ENCODE peak calls at places on chromosome 2, in four cellular contexts. One of them, this sample, is unnamed.
A peak's percentile ranks its signal among the peaks of the same experiment; 100 is the strongest.

GRCh38 chr2:205721057-205721767 is 38.9 kb downstream of the NRP2 start:
- DNase-seq in CD8-positive, alpha-beta T cell: no peak
- DNase-seq in cardiac fibroblast: no peak
- DNase-seq in A549: no peak
- DNase-seq in this sample: no peak

GRCh38 chr2:237072067-237072931 is 13.4 kb upstream of the COPS8 start:
- DNase-seq in CD8-positive, alpha-beta T cell: peak; percentile 64
- DNase-seq in cardiac fibroblast: peak; percentile 83
- DNase-seq in A549: peak; percentile 33
- DNase-seq in this sample: no peak

GRCh38 chr2:194203898-194204297 is 1453.1 kb upstream of the SLC39A10 start:
- DNase-seq in CD8-positive, alpha-beta T cell: no peak
- DNase-seq in cardiac fibroblast: peak; percentile 55
- DNase-seq in A549: no peak
- DNase-seq in this sample: no peak

GRCh38 chr2:86769838-86770237 is 20.9 kb downstream of the CD8A start:
- DNase-seq in CD8-positive, alpha-beta T cell: no peak
- DNase-seq in cardiac fibroblast: no peak
- DNase-seq in A549: no peak
- DNase-seq in this sample: no peak

GRCh38 chr2:98903767-98904485 is 32.1 kb downstream of the CRACDL start:
- DNase-seq in CD8-positive, alpha-beta T cell: no peak
- DNase-seq in cardiac fibroblast: no peak
- DNase-seq in A549: no peak
- DNase-seq in this sample: no peak

GRCh38 chr2:238207006-238207405 is 3.5 kb upstream of the ILKAP start:
- DNase-seq in CD8-positive, alpha-beta T cell: no peak
- DNase-seq in cardiac fibroblast: no peak
- DNase-seq in A549: no peak
- DNase-seq in this sample: no peak

GRCh38 chr2:149223472-149224062 is 106.8 kb upstream of the LYPD6 start:
- DNase-seq in CD8-positive, alpha-beta T cell: no peak
- DNase-seq in cardiac fibroblast: no peak
- DNase-seq in A549: no peak
- DNase-seq in this sample: no peak

GRCh38 chr2:9124231-9124651 is 82.4 kb upstream of the ASAP2 start:
- DNase-seq in CD8-positive, alpha-beta T cell: no peak
- DNase-seq in cardiac fibroblast: no peak
- DNase-seq in A549: no peak
- DNase-seq in this sample: no peak

GRCh38 chr2:217892560-217892959 is 110.2 kb downstream of the TNS1 start:
- DNase-seq in CD8-positive, alpha-beta T cell: no peak
- DNase-seq in cardiac fibroblast: no peak
- DNase-seq in A549: no peak
- DNase-seq in this sample: no peak

GRCh38 chr2:6863792-6864191 is 1.9 kb downstream of the CMPK2 start:
- DNase-seq in CD8-positive, alpha-beta T cell: no peak
- DNase-seq in cardiac fibroblast: no peak
- DNase-seq in A549: no peak
- DNase-seq in this sample: no peak

GRCh38 chr2:18825856-18826255 is 236.5 kb upstream of the NT5C1B start:
- DNase-seq in CD8-positive, alpha-beta T cell: no peak
- DNase-seq in cardiac fibroblast: no peak
- DNase-seq in A549: no peak
- DNase-seq in this sample: no peak

GRCh38 chr2:75453696-75454095 is 107.0 kb downstream of the EVA1A start:
- DNase-seq in CD8-positive, alpha-beta T cell: no peak
- DNase-seq in cardiac fibroblast: no peak
- DNase-seq in A549: no peak
- DNase-seq in this sample: no peak

GRCh38 chr2:84970956-84971798 is at the start of gene KCMF1:
- DNase-seq in CD8-positive, alpha-beta T cell: peak; percentile 67
- DNase-seq in cardiac fibroblast: peak; percentile 55
- DNase-seq in A549: no peak
- DNase-seq in this sample: peak; percentile 86

GRCh38 chr2:70340921-70341765 is 39.3 kb upstream of the FAM136A start:
- DNase-seq in CD8-positive, alpha-beta T cell: peak; percentile 7
- DNase-seq in cardiac fibroblast: peak; percentile 58
- DNase-seq in A549: peak; percentile 91
- DNase-seq in this sample: no peak

GRCh38 chr2:69013837-69014796 is 1.1 kb downstream of the ANTXR1 start:
- DNase-seq in CD8-positive, alpha-beta T cell: no peak
- DNase-seq in cardiac fibroblast: peak; percentile 52
- DNase-seq in A549: no peak
- DNase-seq in this sample: no peak

GRCh38 chr2:180336550-180336949 is 329.5 kb upstream of the CWC22 start:
- DNase-seq in CD8-positive, alpha-beta T cell: no peak
- DNase-seq in cardiac fibroblast: no peak
- DNase-seq in A549: no peak
- DNase-seq in this sample: no peak

GRCh38 chr2:200353125-200353524 is 46.6 kb downstream of the SPATS2L start:
- DNase-seq in CD8-positive, alpha-beta T cell: no peak
- DNase-seq in cardiac fibroblast: peak; percentile 28
- DNase-seq in A549: no peak
- DNase-seq in this sample: no peak

GRCh38 chr2:46413631-46414030 is 65.7 kb upstream of the TMEM247 start:
- DNase-seq in CD8-positive, alpha-beta T cell: no peak
- DNase-seq in cardiac fibroblast: no peak
- DNase-seq in A549: no peak
- DNase-seq in this sample: no peak

GRCh38 chr2:238587776-238588660 is 161.3 kb downstream of the ASB1 start:
- DNase-seq in CD8-positive, alpha-beta T cell: no peak
- DNase-seq in cardiac fibroblast: no peak
- DNase-seq in A549: no peak
- DNase-seq in this sample: no peak

GRCh38 chr2:197786010-197786877 is 1.1 kb upstream of the BOLL start:
- DNase-seq in CD8-positive, alpha-beta T cell: peak; percentile 24
- DNase-seq in cardiac fibroblast: no peak
- DNase-seq in A549: peak; percentile 35
- DNase-seq in this sample: peak; percentile 65

GRCh38 chr2:170819941-170820646 is 3.4 kb downstream of the GAD1 start:
- DNase-seq in CD8-positive, alpha-beta T cell: no peak
- DNase-seq in cardiac fibroblast: no peak
- DNase-seq in A549: no peak
- DNase-seq in this sample: no peak

GRCh38 chr2:20225294-20226151 is 593 bp upstream of the SDC1 start:
- DNase-seq in CD8-positive, alpha-beta T cell: no peak
- DNase-seq in cardiac fibroblast: peak; percentile 49
- DNase-seq in A549: peak; percentile 84
- DNase-seq in this sample: peak; percentile 86

GRCh38 chr2:167135691-167136090 is 247.4 kb downstream of the XIRP2 start:
- DNase-seq in CD8-positive, alpha-beta T cell: no peak
- DNase-seq in cardiac fibroblast: peak; percentile 59
- DNase-seq in A549: no peak
- DNase-seq in this sample: no peak

GRCh38 chr2:118970396-118971135 is 28.6 kb downstream of the MARCO start:
- DNase-seq in CD8-positive, alpha-beta T cell: no peak
- DNase-seq in cardiac fibroblast: no peak
- DNase-seq in A549: no peak
- DNase-seq in this sample: no peak

GRCh38 chr2:8239402-8240127 is 442.3 kb upstream of the ID2 start:
- DNase-seq in CD8-positive, alpha-beta T cell: no peak
- DNase-seq in cardiac fibroblast: no peak
- DNase-seq in A549: no peak
- DNase-seq in this sample: no peak

GRCh38 chr2:58702302-58702696 is 461.2 kb upstream of the FANCL start:
- DNase-seq in CD8-positive, alpha-beta T cell: no peak
- DNase-seq in cardiac fibroblast: no peak
- DNase-seq in A549: no peak
- DNase-seq in this sample: no peak

GRCh38 chr2:224378087-224379085 is 23.5 kb downstream of the FAM124B start:
- DNase-seq in CD8-positive, alpha-beta T cell: no peak
- DNase-seq in cardiac fibroblast: no peak
- DNase-seq in A549: no peak
- DNase-seq in this sample: no peak

GRCh38 chr2:46874236-46874929 is 41.2 kb downstream of the MCFD2 start:
- DNase-seq in CD8-positive, alpha-beta T cell: no peak
- DNase-seq in cardiac fibroblast: peak; percentile 83
- DNase-seq in A549: no peak
- DNase-seq in this sample: no peak

GRCh38 chr2:170822885-170823799 is 6.5 kb downstream of the GAD1 start:
- DNase-seq in CD8-positive, alpha-beta T cell: no peak
- DNase-seq in cardiac fibroblast: no peak
- DNase-seq in A549: no peak
- DNase-seq in this sample: no peak

GRCh38 chr2:3041841-3042600 is 335.6 kb downstream of the EIPR1 start:
- DNase-seq in CD8-positive, alpha-beta T cell: no peak
- DNase-seq in cardiac fibroblast: peak; percentile 36
- DNase-seq in A549: no peak
- DNase-seq in this sample: no peak

GRCh38 chr2:236105955-236106607 is 62.1 kb downstream of the GBX2 start:
- DNase-seq in CD8-positive, alpha-beta T cell: no peak
- DNase-seq in cardiac fibroblast: no peak
- DNase-seq in A549: no peak
- DNase-seq in this sample: no peak

GRCh38 chr2:101361519-101361918 is 25.8 kb downstream of the CREG2 start:
- DNase-seq in CD8-positive, alpha-beta T cell: no peak
- DNase-seq in cardiac fibroblast: no peak
- DNase-seq in A549: no peak
- DNase-seq in this sample: no peak

GRCh38 chr2:48445091-48445725 is 84.7 kb upstream of the STON1 start:
- DNase-seq in CD8-positive, alpha-beta T cell: no peak
- DNase-seq in cardiac fibroblast: no peak
- DNase-seq in A549: no peak
- DNase-seq in this sample: no peak

GRCh38 chr2:226906439-226906796 is 70.6 kb downstream of the RHBDD1 start:
- DNase-seq in CD8-positive, alpha-beta T cell: no peak
- DNase-seq in cardiac fibroblast: no peak
- DNase-seq in A549: no peak
- DNase-seq in this sample: no peak

GRCh38 chr2:195543902-195544894 is 112.8 kb upstream of the SLC39A10 start:
- DNase-seq in CD8-positive, alpha-beta T cell: no peak
- DNase-seq in cardiac fibroblast: peak; percentile 89
- DNase-seq in A549: peak; percentile 71
- DNase-seq in this sample: no peak

GRCh38 chr2:118670868-118671267 is 176.6 kb downstream of the EN1 start:
- DNase-seq in CD8-positive, alpha-beta T cell: no peak
- DNase-seq in cardiac fibroblast: peak; percentile 75
- DNase-seq in A549: no peak
- DNase-seq in this sample: no peak

GRCh38 chr2:42092084-42092996 is 44.5 kb downstream of the PKDCC start:
- DNase-seq in CD8-positive, alpha-beta T cell: no peak
- DNase-seq in cardiac fibroblast: peak; percentile 52
- DNase-seq in A549: no peak
- DNase-seq in this sample: no peak

GRCh38 chr2:223835701-223836532 is 1.5 kb downstream of the AP1S3 start:
- DNase-seq in CD8-positive, alpha-beta T cell: no peak
- DNase-seq in cardiac fibroblast: no peak
- DNase-seq in A549: no peak
- DNase-seq in this sample: peak; percentile 80

GRCh38 chr2:118554616-118555015 is 292.8 kb downstream of the EN1 start:
- DNase-seq in CD8-positive, alpha-beta T cell: no peak
- DNase-seq in cardiac fibroblast: peak; percentile 7
- DNase-seq in A549: no peak
- DNase-seq in this sample: no peak

GRCh38 chr2:241357531-241357930 is 1.4 kb downstream of the FARP2 start:
- DNase-seq in CD8-positive, alpha-beta T cell: no peak
- DNase-seq in cardiac fibroblast: no peak
- DNase-seq in A549: no peak
- DNase-seq in this sample: no peak
- H3K4me3 ChIP-seq in CD8-positive, alpha-beta T cell: no peak overlapping the region
- H3K4me3 ChIP-seq in cardiac fibroblast: peak overlapping the region; percentile 82
- H3K4me3 ChIP-seq in A549: peak overlapping the region; percentile 79
- H3K4me3 ChIP-seq in this sample: peak overlapping the region; percentile 94

DNA sequence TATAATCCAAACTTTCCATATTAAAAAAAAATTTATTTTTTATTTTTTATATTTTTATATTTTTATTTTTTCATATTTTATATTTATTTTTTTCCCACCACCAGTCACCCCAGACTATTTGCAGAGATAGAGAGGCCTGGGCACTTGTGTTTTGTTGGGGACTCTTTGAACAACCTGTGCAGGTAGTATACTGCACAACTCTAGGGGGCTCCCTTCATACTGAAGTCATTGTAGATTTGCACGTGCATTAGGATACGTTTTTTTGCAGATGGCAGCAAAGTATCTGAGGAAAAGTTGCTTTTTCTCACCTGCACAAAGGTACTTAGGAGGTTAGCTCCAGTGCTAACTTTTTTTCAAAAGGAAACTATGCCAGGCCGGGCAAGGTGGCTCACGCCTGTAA is 73.9 kb upstream of the TANC1 start:
- DNase-seq in CD8-positive, alpha-beta T cell: no peak
- DNase-seq in cardiac fibroblast: no peak
- DNase-seq in A549: no peak
- DNase-seq in this sample: no peak
- TF ChIP-seq CTCF in CD8-positive, alpha-beta T cell: no peak
- TF ChIP-seq CTCF in cardiac fibroblast: no peak
- TF ChIP-seq CTCF in A549: peak; percentile 12
- TF ChIP-seq CTCF in this sample: no peak

GRCh38 chr2:162403884-162404283 is 60.0 kb downstream of the GCA start:
- DNase-seq in CD8-positive, alpha-beta T cell: no peak
- DNase-seq in cardiac fibroblast: peak; percentile 55
- DNase-seq in A549: no peak
- DNase-seq in this sample: no peak
- H3K4me3 ChIP-seq in CD8-positive, alpha-beta T cell: no peak overlapping the region
- H3K4me3 ChIP-seq in cardiac fibroblast: no peak overlapping the region
- H3K4me3 ChIP-seq in A549: no peak overlapping the region
- H3K4me3 ChIP-seq in this sample: no peak overlapping the region

DNA sequence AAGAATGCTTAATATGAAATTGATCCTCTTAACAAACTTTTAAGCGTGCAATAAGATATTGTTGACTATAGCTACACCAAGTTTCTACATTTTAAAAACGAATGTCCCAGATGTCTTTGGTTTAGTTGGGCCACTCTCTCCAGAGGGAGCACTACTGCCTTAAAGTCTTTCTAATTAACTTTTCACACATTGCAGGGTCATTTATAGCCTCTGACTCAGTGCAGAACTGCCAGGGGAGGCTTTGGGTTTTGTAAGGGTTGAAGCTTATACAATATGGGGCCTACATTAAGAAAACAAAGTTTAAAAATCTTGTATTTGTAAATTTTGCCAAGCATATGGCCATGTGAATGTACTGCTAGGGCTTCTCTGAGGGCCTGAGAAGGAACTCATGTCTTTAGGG is 30.2 kb upstream of the SLC8A1 start:
- DNase-seq in CD8-positive, alpha-beta T cell: no peak
- DNase-seq in cardiac fibroblast: no peak
- DNase-seq in A549: no peak
- DNase-seq in this sample: no peak
- TF ChIP-seq CTCF in CD8-positive, alpha-beta T cell: no peak
- TF ChIP-seq CTCF in cardiac fibroblast: no peak
- TF ChIP-seq CTCF in A549: no peak
- TF ChIP-seq CTCF in this sample: no peak

DNA sequence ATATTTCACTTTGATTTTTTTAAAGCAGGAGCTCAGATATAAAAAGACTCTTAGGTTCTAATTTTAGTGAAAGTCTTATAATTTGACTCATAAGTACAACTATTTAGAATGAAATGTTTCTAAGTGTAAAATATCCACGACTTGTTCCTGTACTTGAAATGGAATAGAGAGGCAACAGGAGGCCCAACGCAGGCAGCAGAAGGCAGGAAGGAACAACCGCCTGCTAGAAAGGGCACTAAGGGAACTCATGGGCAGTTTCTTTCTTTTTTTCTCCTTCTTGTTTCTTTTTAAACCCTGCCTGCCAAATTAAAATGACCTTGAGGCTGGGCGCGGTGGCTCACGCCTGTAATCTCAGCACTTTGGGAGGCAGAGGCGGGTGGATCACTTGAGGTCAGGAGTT is 51.0 kb downstream of the RBMS1 start:
- DNase-seq in CD8-positive, alpha-beta T cell: no peak
- DNase-seq in cardiac fibroblast: no peak
- DNase-seq in A549: no peak
- DNase-seq in this sample: no peak
- H3K4me3 ChIP-seq in CD8-positive, alpha-beta T cell: no peak overlapping the region
- H3K4me3 ChIP-seq in cardiac fibroblast: no peak overlapping the region
- H3K4me3 ChIP-seq in A549: no peak overlapping the region
- H3K4me3 ChIP-seq in this sample: no peak overlapping the region